ENCODE peak calls at places on chromosomes 11 and 22, in six cellular contexts. Y, H, J, B, T and M are unnamed samples.

GRCh38 chr11:68127791-68128681 is 6.8 kb upstream of the CHKA start:
- DNase-seq in Y (peak; percentile 90), H (no peak), J (peak; percentile 89), B (no peak), T (no peak), M (no peak)

GRCh38 chr11:83933008-83933407 is 646.8 kb upstream of the CCDC90B start:
- DNase-seq in Y (no peak), H (no peak), J (no peak), B (no peak), T (no peak), M (no peak)

GRCh38 chr11:78715639-78716311 is 141.1 kb upstream of the NARS2 start:
- DNase-seq in Y (peak; percentile 75), H (no peak), J (peak; percentile 72), B (peak; percentile 73), T (peak; percentile 23), M (no peak)

GRCh38 chr22:16933274-16933923 is 74.6 kb downstream of the GAB4 start:
- DNase-seq in Y (no peak), H (no peak), J (no peak), B (no peak), T (no peak), M (no peak)

GRCh38 chr22:20992456-20993303 is 9.2 kb downstream of the THAP7 start:
- DNase-seq in Y (no peak), H (no peak), J (no peak), B (no peak), T (no peak), M (no peak)

GRCh38 chr11:102306048-102306575 is 11.2 kb upstream of the BIRC3 start:
- DNase-seq in Y (peak; percentile 87), H (no peak), J (no peak), B (no peak), T (no peak), M (no peak)

GRCh38 chr11:108672113-108672512 is 7.2 kb downstream of the DDX10 start:
- DNase-seq in Y (no peak), H (no peak), J (no peak), B (no peak), T (no peak), M (no peak)

GRCh38 chr22:27144345-27144744 is 487.0 kb downstream of the MIAT start:
- DNase-seq in Y (no peak), H (no peak), J (no peak), B (no peak), T (no peak), M (no peak)

GRCh38 chr22:29199702-29200400 is 5.8 kb upstream of the EMID1 start:
- DNase-seq in Y (no peak), H (no peak), J (no peak), B (no peak), T (no peak), M (no peak)

GRCh38 chr11:115477410-115477809 is 26.8 kb downstream of the CADM1 start:
- DNase-seq in Y (no peak), H (no peak), J (no peak), B (no peak), T (no peak), M (no peak)

GRCh38 chr11:120259241-120259640 is 19.3 kb downstream of the POU2F3 start:
- DNase-seq in Y (no peak), H (no peak), J (no peak), B (no peak), T (no peak), M (no peak)

GRCh38 chr11:65695459-65696241 is 16.4 kb upstream of the KAT5 start:
- DNase-seq in Y (no peak), H (no peak), J (no peak), B (peak; percentile 73), T (no peak), M (no peak)

GRCh38 chr11:63945482-63946163 is 6.8 kb downstream of the NAA40 start:
- DNase-seq in Y (peak; percentile 71), H (no peak), J (peak; percentile 61), B (peak; percentile 64), T (peak; percentile 74), M (peak; percentile 7)

GRCh38 chr22:27133951-27134664 is 476.7 kb downstream of the MIAT start:
- DNase-seq in Y (no peak), H (no peak), J (no peak), B (no peak), T (peak; percentile 61), M (peak; percentile 67)